ENCODE peak calls at places on chromosomes 3 and 15, in eight cellular contexts. One of them, this sample, is unnamed.

GRCh38 chr15:71089801-71090200 is 25.5 kb upstream of the THSD4 start:
- DNase-seq in Calu3: no peak
- DNase-seq in HCEC 1CT: no peak
- DNase-seq in left cardiac atrium: no peak
- DNase-seq in T-helper 2 cell: no peak
- DNase-seq in head of caudate nucleus: no peak
- DNase-seq in T-helper 17 cell: no peak
- DNase-seq in activated naive CD4-positive, alpha-beta T cell: no peak
- DNase-seq in this sample: no peak

GRCh38 chr15:20106026-20106425 is 435.6 kb downstream of the GOLGA6L6 start:
- DNase-seq in Calu3: no peak
- DNase-seq in HCEC 1CT: no peak
- DNase-seq in left cardiac atrium: peak
- DNase-seq in T-helper 2 cell: no peak
- DNase-seq in head of caudate nucleus: no peak
- DNase-seq in T-helper 17 cell: no peak
- DNase-seq in activated naive CD4-positive, alpha-beta T cell: no peak
- DNase-seq in this sample: no peak

GRCh38 chr3:14512944-14513332 is 27.2 kb downstream of the GRIP2 start:
- DNase-seq in Calu3: no peak
- DNase-seq in HCEC 1CT: no peak
- DNase-seq in left cardiac atrium: no peak
- DNase-seq in T-helper 2 cell: no peak
- DNase-seq in head of caudate nucleus: no peak
- DNase-seq in T-helper 17 cell: no peak
- DNase-seq in activated naive CD4-positive, alpha-beta T cell: no peak
- DNase-seq in this sample: no peak

GRCh38 chr3:26132942-26133341 is 343.1 kb downstream of the OXSM start:
- DNase-seq in Calu3: no peak
- DNase-seq in HCEC 1CT: no peak
- DNase-seq in left cardiac atrium: no peak
- DNase-seq in T-helper 2 cell: no peak
- DNase-seq in head of caudate nucleus: no peak
- DNase-seq in T-helper 17 cell: no peak
- DNase-seq in activated naive CD4-positive, alpha-beta T cell: no peak
- DNase-seq in this sample: no peak

GRCh38 chr15:60568301-60568742 is 89.4 kb upstream of the ICE2 start:
- DNase-seq in Calu3: no peak
- DNase-seq in HCEC 1CT: no peak
- DNase-seq in left cardiac atrium: no peak
- DNase-seq in T-helper 2 cell: no peak
- DNase-seq in head of caudate nucleus: no peak
- DNase-seq in T-helper 17 cell: no peak
- DNase-seq in activated naive CD4-positive, alpha-beta T cell: no peak
- DNase-seq in this sample: no peak

GRCh38 chr3:158522737-158523136 is 48.3 kb upstream of the MLF1 start:
- DNase-seq in Calu3: no peak
- DNase-seq in HCEC 1CT: peak
- DNase-seq in left cardiac atrium: no peak
- DNase-seq in T-helper 2 cell: no peak
- DNase-seq in head of caudate nucleus: no peak
- DNase-seq in T-helper 17 cell: no peak
- DNase-seq in activated naive CD4-positive, alpha-beta T cell: no peak
- DNase-seq in this sample: no peak

GRCh38 chr3:125434582-125435011 is 59.5 kb upstream of the ZNF148 start:
- DNase-seq in Calu3: no peak
- DNase-seq in HCEC 1CT: no peak
- DNase-seq in left cardiac atrium: no peak
- DNase-seq in T-helper 2 cell: no peak
- DNase-seq in head of caudate nucleus: no peak
- DNase-seq in T-helper 17 cell: no peak
- DNase-seq in activated naive CD4-positive, alpha-beta T cell: no peak
- DNase-seq in this sample: no peak

GRCh38 chr3:128475355-128475754 is 8.7 kb upstream of the DNAJB8 start:
- DNase-seq in Calu3: no peak
- DNase-seq in HCEC 1CT: no peak
- DNase-seq in left cardiac atrium: no peak
- DNase-seq in T-helper 2 cell: no peak
- DNase-seq in head of caudate nucleus: no peak
- DNase-seq in T-helper 17 cell: no peak
- DNase-seq in activated naive CD4-positive, alpha-beta T cell: no peak
- DNase-seq in this sample: no peak

GRCh38 chr15:77959094-77959879 is 118.2 kb downstream of the TBC1D2B start:
- DNase-seq in Calu3: peak
- DNase-seq in HCEC 1CT: peak
- DNase-seq in left cardiac atrium: peak
- DNase-seq in T-helper 2 cell: peak
- DNase-seq in head of caudate nucleus: peak
- DNase-seq in T-helper 17 cell: peak
- DNase-seq in activated naive CD4-positive, alpha-beta T cell: peak
- DNase-seq in this sample: peak

GRCh38 chr3:43540625-43541024 is 81.2 kb downstream of the ANO10 start:
- DNase-seq in Calu3: no peak
- DNase-seq in HCEC 1CT: peak
- DNase-seq in left cardiac atrium: no peak
- DNase-seq in T-helper 2 cell: no peak
- DNase-seq in head of caudate nucleus: no peak
- DNase-seq in T-helper 17 cell: no peak
- DNase-seq in activated naive CD4-positive, alpha-beta T cell: no peak
- DNase-seq in this sample: no peak

GRCh38 chr15:44181410-44181809 is 13.7 kb downstream of the FRMD5 start:
- DNase-seq in Calu3: no peak
- DNase-seq in HCEC 1CT: no peak
- DNase-seq in left cardiac atrium: no peak
- DNase-seq in T-helper 2 cell: no peak
- DNase-seq in head of caudate nucleus: no peak
- DNase-seq in T-helper 17 cell: no peak
- DNase-seq in activated naive CD4-positive, alpha-beta T cell: no peak
- DNase-seq in this sample: no peak

GRCh38 chr15:67456677-67457529 is 64.0 kb upstream of the C15orf61 start:
- DNase-seq in Calu3: peak
- DNase-seq in HCEC 1CT: peak
- DNase-seq in left cardiac atrium: peak
- DNase-seq in T-helper 2 cell: peak
- DNase-seq in head of caudate nucleus: peak
- DNase-seq in T-helper 17 cell: peak
- DNase-seq in activated naive CD4-positive, alpha-beta T cell: peak
- DNase-seq in this sample: peak

GRCh38 chr15:100931143-100931890 is 12.2 kb downstream of the LRRK1 start:
- DNase-seq in Calu3: no peak
- DNase-seq in HCEC 1CT: no peak
- DNase-seq in left cardiac atrium: no peak
- DNase-seq in T-helper 2 cell: no peak
- DNase-seq in head of caudate nucleus: no peak
- DNase-seq in T-helper 17 cell: no peak
- DNase-seq in activated naive CD4-positive, alpha-beta T cell: no peak
- DNase-seq in this sample: no peak

GRCh38 chr15:97143847-97144711 is 813.6 kb downstream of the NR2F2 start:
- DNase-seq in Calu3: no peak
- DNase-seq in HCEC 1CT: no peak
- DNase-seq in left cardiac atrium: no peak
- DNase-seq in T-helper 2 cell: no peak
- DNase-seq in head of caudate nucleus: peak
- DNase-seq in T-helper 17 cell: no peak
- DNase-seq in activated naive CD4-positive, alpha-beta T cell: no peak
- DNase-seq in this sample: no peak

GRCh38 chr15:65551183-65551582 is 20.9 kb downstream of the HACD3 start:
- DNase-seq in Calu3: no peak
- DNase-seq in HCEC 1CT: no peak
- DNase-seq in left cardiac atrium: no peak
- DNase-seq in T-helper 2 cell: no peak
- DNase-seq in head of caudate nucleus: no peak
- DNase-seq in T-helper 17 cell: no peak
- DNase-seq in activated naive CD4-positive, alpha-beta T cell: no peak
- DNase-seq in this sample: no peak

GRCh38 chr3:184230603-184231528 is 1.5 kb downstream of the VWA5B2 start:
- DNase-seq in Calu3: peak
- DNase-seq in HCEC 1CT: no peak
- DNase-seq in left cardiac atrium: no peak
- DNase-seq in T-helper 2 cell: no peak
- DNase-seq in head of caudate nucleus: peak
- DNase-seq in T-helper 17 cell: no peak
- DNase-seq in activated naive CD4-positive, alpha-beta T cell: no peak
- DNase-seq in this sample: no peak

This sample was measured in activated effector memory CD4-positive, alpha-beta T cell treated with Interleukin-2 at 50 U/mL for 16 hours.